ENCODE peak calls at places on chromosomes 3 and 15, in ten cellular contexts. Y, S, G, R, D, U, M, I, W and J are unnamed samples.

GRCh38 chr15:45704329-45705249 is 69.8 kb downstream of the SQOR start:
- DNase-seq in Y (peak; percentile 29), S (no peak), G (peak; percentile 79), R (peak; percentile 20), D (peak; percentile 89), U (no peak), M (peak; percentile 69), I (peak; percentile 49), W (no peak), J (peak; percentile 90)

GRCh38 chr15:88104357-88104756 is 152.2 kb downstream of the NTRK3 start:
- DNase-seq in Y (no peak), S (no peak), G (no peak), R (no peak), D (no peak), U (no peak), M (no peak), I (no peak), W (no peak), J (no peak)

GRCh38 chr3:183698760-183699159 is 1.2 kb downstream of the YEATS2 start:
- DNase-seq in Y (no peak), S (peak; percentile 34), G (no peak), R (no peak), D (peak; percentile 21), U (no peak), M (no peak), I (peak; percentile 18), W (peak; percentile 67), J (no peak)

GRCh38 chr3:69379661-69380060 is 6.2 kb downstream of the FRMD4B start:
- DNase-seq in Y (no peak), S (no peak), G (no peak), R (no peak), D (no peak), U (no peak), M (no peak), I (no peak), W (no peak), J (no peak)

GRCh38 chr3:17905996-17906395 is 163.6 kb upstream of the TBC1D5 start:
- DNase-seq in Y (no peak), S (no peak), G (no peak), R (no peak), D (no peak), U (no peak), M (no peak), I (no peak), W (no peak), J (no peak)

GRCh38 chr3:65433480-65433879 is 605.2 kb downstream of the MAGI1 start:
- DNase-seq in Y (no peak), S (no peak), G (no peak), R (no peak), D (no peak), U (no peak), M (no peak), I (no peak), W (no peak), J (no peak)

GRCh38 chr3:195221015-195221853 is 49.7 kb downstream of the XXYLT1 start:
- DNase-seq in Y (no peak), S (peak; percentile 61), G (no peak), R (no peak), D (peak; percentile 45), U (no peak), M (peak; percentile 78), I (no peak), W (peak; percentile 58), J (no peak)

GRCh38 chr3:160005004-160005403 is 16.4 kb downstream of the IL12A start:
- DNase-seq in Y (no peak), S (no peak), G (no peak), R (no peak), D (no peak), U (no peak), M (no peak), I (no peak), W (no peak), J (no peak)

GRCh38 chr15:70328137-70329115 is 230.7 kb upstream of the TLE3 start:
- DNase-seq in Y (no peak), S (peak; percentile 63), G (no peak), R (no peak), D (no peak), U (no peak), M (peak; percentile 75), I (peak; percentile 40), W (peak; percentile 64), J (peak; percentile 25)